ENCODE peak calls at places on chromosome 1, in six cellular contexts. M, D, B, Y, E and U are unnamed samples.

GRCh38 chr1:37931148-37931492 is 15.7 kb downstream of the INPP5B start:
- DNase-seq in M (no peak), D (no peak), B (no peak), Y (no peak), E (no peak), U (no peak)

GRCh38 chr1:180343931-180344406 is 113.9 kb downstream of the LHX4 start:
- DNase-seq in M (no peak), D (no peak), B (peak; percentile 36), Y (no peak), E (peak; percentile 49), U (no peak)

GRCh38 chr1:59597420-59598199 is 217.1 kb upstream of the HOOK1 start:
- DNase-seq in M (no peak), D (no peak), B (no peak), Y (no peak), E (peak; percentile 11), U (no peak)

GRCh38 chr1:30914587-30914922 is 6.0 kb upstream of the SDC3 start:
- DNase-seq in M (no peak), D (no peak), B (no peak), Y (no peak), E (no peak), U (no peak)

GRCh38 chr1:112172294-112172882 is 182.9 kb upstream of the KCND3 start:
- DNase-seq in M (no peak), D (no peak), B (peak; percentile 38), Y (peak; percentile 22), E (peak; percentile 81), U (no peak)

GRCh38 chr1:16980473-16981268 is at the start of gene MFAP2:
- DNase-seq in M (no peak), D (no peak), B (peak; percentile 30), Y (no peak), E (peak; percentile 46), U (no peak)

GRCh38 chr1:228198977-228199590 is 8.8 kb upstream of the OBSCN start:
- DNase-seq in M (peak; percentile 47), D (no peak), B (no peak), Y (no peak), E (peak; percentile 22), U (no peak)

GRCh38 chr1:154742586-154742985 is 127.5 kb downstream of the KCNN3 start:
- DNase-seq in M (no peak), D (no peak), B (no peak), Y (no peak), E (no peak), U (no peak)

GRCh38 chr1:228034954-228035837 is 28.4 kb downstream of the WNT3A start:
- DNase-seq in M (no peak), D (no peak), B (no peak), Y (no peak), E (no peak), U (no peak)